ENCODE peak calls at places on chromosomes 13 and 19, in four cellular contexts. V is suprapubic skin, P is prostate gland, X is HCT116. L is an unnamed sample.

GRCh38 chr13:48857576-48857975 is 118.1 kb upstream of the FNDC3A start:
- DNase-seq in V (no peak), P (no peak), X (no peak), L (no peak)

GRCh38 chr13:37914781-37915391 is 45.3 kb upstream of the TRPC4 start:
- DNase-seq in V (no peak), P (no peak), X (no peak), L (no peak)

GRCh38 chr13:80036845-80037504 is 304.0 kb downstream of the SPRY2 start:
- DNase-seq in V (no peak), P (no peak), X (no peak), L (no peak)

GRCh38 chr13:46983881-46984280 is 87.0 kb upstream of the HTR2A start:
- DNase-seq in V (no peak), P (no peak), X (no peak), L (no peak)

GRCh38 chr13:81275666-81276258 is 934.8 kb upstream of the SPRY2 start:
- DNase-seq in V (no peak), P (no peak), X (no peak), L (no peak)

GRCh38 chr19:6744381-6745288 is 5.2 kb downstream of the TRIP10 start:
- DNase-seq in V (peak), P (peak), X (no peak), L (peak)

GRCh38 chr13:111165189-111165588 is 50.1 kb downstream of the ARHGEF7 start:
- DNase-seq in V (no peak), P (no peak), X (no peak), L (no peak)

GRCh38 chr19:52941941-52942370 is 18.7 kb upstream of the ZNF888 start:
- DNase-seq in V (peak), P (peak), X (no peak), L (peak)

GRCh38 chr13:29845440-29846056 is 4.9 kb downstream of the UBL3 start:
- DNase-seq in V (no peak), P (no peak), X (no peak), L (no peak)

GRCh38 chr19:42143341-42144234 is 11.3 kb upstream of the POU2F2 start:
- DNase-seq in V (no peak), P (no peak), X (no peak), L (no peak)

GRCh38 chr13:76462003-76462402 is 424.2 kb downstream of the KCTD12 start:
- DNase-seq in V (no peak), P (no peak), X (no peak), L (no peak)

GRCh38 chr13:37029617-37030016 is 29.0 kb downstream of the EXOSC8 start:
- DNase-seq in V (no peak), P (no peak), X (no peak), L (no peak)

GRCh38 chr19:28498404-28498976 is 714.5 kb downstream of the UQCRFS1 start:
- DNase-seq in V (no peak), P (no peak), X (no peak), L (no peak)

GRCh38 chr19:34501339-34502320 is 20.1 kb downstream of the WTIP start:
- DNase-seq in V (peak), P (peak), X (peak), L (peak)

GRCh38 chr13:96072392-96072791 is 17.5 kb upstream of the HS6ST3 start:
- DNase-seq in V (no peak), P (no peak), X (no peak), L (no peak)

GRCh38 chr13:79802389-79803140 is 321.6 kb downstream of the NDFIP2 start:
- DNase-seq in V (no peak), P (no peak), X (no peak), L (no peak)

GRCh38 chr19:1653300-1653628 is 849 bp upstream of the TCF3 start:
- DNase-seq in V (no peak), P (peak), X (no peak), L (no peak)

GRCh38 chr19:39299404-39299803 is 3.2 kb downstream of the IFNL1 start:
- DNase-seq in V (no peak), P (no peak), X (no peak), L (no peak)

GRCh38 chr13:97274782-97275252 is 52.7 kb downstream of the MBNL2 start:
- DNase-seq in V (no peak), P (no peak), X (no peak), L (no peak)

GRCh38 chr13:91142572-91142971 is 204.9 kb upstream of the MIR17HG start:
- DNase-seq in V (no peak), P (no peak), X (no peak), L (no peak)

GRCh38 chr19:12953456-12954149 is 3.4 kb downstream of the GADD45GIP1 start:
- DNase-seq in V (no peak), P (no peak), X (no peak), L (no peak)

GRCh38 chr19:13094771-13095392 is 7.8 kb downstream of the LYL1 start:
- DNase-seq in V (no peak), P (no peak), X (no peak), L (no peak)

GRCh38 chr19:6103217-6103644 is 7.1 kb downstream of the RFX2 start:
- DNase-seq in V (peak), P (peak), X (no peak), L (peak)

GRCh38 chr19:39563408-39563807 is 23.4 kb upstream of the EID2 start:
- DNase-seq in V (no peak), P (no peak), X (peak), L (no peak)

GRCh38 chr13:28718186-28718537 is 608 bp downstream of the SLC46A3 start:
- DNase-seq in V (no peak), P (no peak), X (no peak), L (no peak)

GRCh38 chr13:62014299-62014698 is 598.6 kb upstream of the PCDH20 start:
- DNase-seq in V (no peak), P (no peak), X (peak), L (no peak)

GRCh38 chr13:72864142-72865035 is 82.5 kb downstream of the PIBF1 start:
- DNase-seq in V (no peak), P (no peak), X (no peak), L (no peak)

GRCh38 chr13:41311607-41312500 is 787 bp downstream of the NAA16 start:
- DNase-seq in V (peak), P (peak), X (no peak), L (peak)

GRCh38 chr13:43985437-43986051 is 105.8 kb downstream of the LACC1 start:
- DNase-seq in V (no peak), P (no peak), X (no peak), L (no peak)

GRCh38 chr13:99866781-99867180 is 104.8 kb downstream of the ZIC5 start:
- DNase-seq in V (no peak), P (no peak), X (no peak), L (no peak)

GRCh38 chr19:43464089-43464775 is 1.2 kb downstream of the LYPD3 start:
- DNase-seq in V (peak), P (peak), X (no peak), L (peak)

GRCh38 chr19:43466793-43467192 is 1.4 kb upstream of the LYPD3 start:
- DNase-seq in V (no peak), P (no peak), X (no peak), L (no peak)

GRCh38 chr19:43467276-43467675 is 1.9 kb upstream of the LYPD3 start:
- DNase-seq in V (no peak), P (no peak), X (no peak), L (no peak)

GRCh38 chr19:43463381-43464088 is 1.9 kb downstream of the LYPD3 start:
- DNase-seq in V (peak), P (peak), X (peak), L (peak)

DNA sequence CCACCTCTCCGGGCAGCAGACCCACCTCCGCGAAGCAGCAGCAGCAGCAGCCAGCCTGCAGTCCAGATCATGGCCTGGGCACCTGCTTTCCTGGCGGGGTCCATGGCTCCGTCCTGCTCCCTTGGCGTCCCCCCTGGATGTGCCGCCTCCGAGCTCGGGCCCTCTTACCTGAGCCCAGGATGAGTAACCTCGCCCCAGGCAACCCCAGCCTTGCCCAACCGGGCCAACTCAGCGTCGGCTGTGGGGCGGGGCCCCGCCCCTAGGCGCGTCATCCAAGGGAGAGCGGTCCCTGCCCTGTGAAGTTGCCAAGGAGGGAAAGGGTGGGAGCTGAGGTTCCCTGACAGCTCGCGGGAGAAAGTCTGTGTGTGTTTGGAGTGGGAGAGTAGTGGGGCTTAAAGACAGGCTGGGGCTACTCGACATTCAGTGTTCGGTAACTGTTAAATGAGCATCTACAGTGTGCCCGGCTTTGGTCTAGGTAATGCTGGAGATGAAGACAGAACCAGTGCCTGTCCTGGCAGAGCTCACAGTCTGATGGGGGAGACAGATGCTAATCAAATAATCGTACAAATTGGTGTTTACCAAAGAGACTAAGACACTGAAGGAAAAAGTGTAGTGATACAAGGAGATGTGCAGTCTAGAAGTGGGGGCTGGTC is at the start of gene LYPD3:
- DNase-seq in V (peak), P (peak), X (peak), L (peak)
- H3K27ac ChIP-seq in V (peak), P (peak), X (peak), L (no peak)

GRCh38 chr19:3969435-3970312 is 1.2 kb downstream of the DAPK3 start:
- DNase-seq in V (peak), P (no peak), X (no peak), L (peak)
- TF ChIP-seq CTCF in V (no peak), P (no peak), X (no peak), L (no peak)

GRCh38 chr19:58002384-58003152 is at the start of gene ZNF606:
- DNase-seq in V (peak), P (peak), X (no peak), L (peak)
- TF ChIP-seq POLR2A in V (no peak), P (peak), X (no peak), L (no peak)

GRCh38 chr19:46603752-46604241 is 2.7 kb downstream of the CALM3 start:
- DNase-seq in V (no peak), P (no peak), X (no peak), L (no peak)

GRCh38 chr19:46602392-46603194 is 1.5 kb downstream of the CALM3 start:
- DNase-seq in V (peak), P (no peak), X (no peak), L (no peak)

GRCh38 chr19:46601318-46602224 is at the start of gene CALM3:
- DNase-seq in V (peak), P (no peak), X (no peak), L (no peak)

GRCh38 chr19:46604781-46605355 is 3.7 kb downstream of the CALM3 start:
- DNase-seq in V (no peak), P (no peak), X (no peak), L (no peak)

DNA sequence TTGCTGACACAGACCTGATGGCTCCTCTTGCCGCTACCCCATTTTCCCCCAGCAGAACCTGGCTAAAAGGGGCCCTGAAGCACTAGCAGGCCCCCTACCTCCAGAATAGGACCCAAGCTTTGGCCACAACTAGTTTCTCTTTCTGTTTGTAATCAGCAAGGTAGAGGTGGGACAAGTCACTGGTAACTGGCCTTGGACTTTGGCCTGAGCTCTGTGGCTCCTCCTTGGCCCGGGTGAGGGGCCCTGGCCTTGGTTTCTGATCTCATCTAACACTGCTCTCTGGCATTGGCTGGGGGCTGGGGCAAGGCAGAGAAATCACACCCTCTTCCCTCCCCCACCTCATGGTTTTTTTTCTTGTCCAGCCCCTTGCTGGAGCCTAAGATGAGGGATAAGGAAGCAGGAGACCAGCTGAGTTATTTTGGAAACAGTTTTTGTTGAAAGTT is 2.1 kb downstream of the CALM3 start:
- DNase-seq in V (no peak), P (no peak), X (no peak), L (peak)
- H3K27ac ChIP-seq in V (peak), P (peak), X (peak), L (peak)

GRCh38 chr13:25571237-25571636 is 199.5 kb downstream of the ATP8A2 start:
- DNase-seq in V (no peak), P (no peak), X (no peak), L (no peak)
- TF ChIP-seq CTCF in V (no peak), P (no peak), X (no peak), L (no peak)

GRCh38 chr19:48480476-48481190 is 11.5 kb downstream of the CYTH2 start:
- DNase-seq in V (no peak), P (no peak), X (no peak), L (no peak)
- TF ChIP-seq POLR2A in V (no peak), P (peak), X (no peak), L (no peak)

GRCh38 chr13:24063281-24063851 is 97.2 kb upstream of the SPATA13 start:
- DNase-seq in V (no peak), P (no peak), X (no peak), L (no peak)
- H3K27ac ChIP-seq in V (no peak), P (no peak), X (no peak), L (no peak)

GRCh38 chr19:18571564-18572344 is at the start of gene UBA52:
- DNase-seq in V (peak), P (peak), X (peak), L (peak)
- TF ChIP-seq CTCF in V (no peak), P (peak), X (no peak), L (no peak)

GRCh38 chr13:21670883-21671792 is at the start of gene FGF9:
- DNase-seq in V (peak), P (peak), X (peak), L (peak)
- TF ChIP-seq POLR2A in V (no peak), P (peak), X (peak), L (no peak)

GRCh38 chr19:10086904-10087256 is 763 bp downstream of the SHFL start:
- DNase-seq in V (no peak), P (no peak), X (no peak), L (no peak)
- H3K27ac ChIP-seq in V (peak), P (peak), X (no peak), L (peak)

L was measured in stomach.